ENCODE peak calls at places on chromosomes 16 and 17, in ten cellular contexts. A is aorta, V is IMR-90, I is fibroblast of lung, D is GM23248, H is A673, Z is HAP-1, W is SJCRH30, S is colonic mucosa, T is thoracic aorta. B is an unnamed sample. For H3K36me3, the result is how much of the 10 kb centered on the place peaks cover.

GRCh38 chr17:82963104-82963950 is 116.1 kb upstream of the METRNL start:
- DNase-seq in V (peak), T (peak), A (peak), W (no peak), S (peak), H (peak), I (peak), D (peak), Z (peak), B (peak)

GRCh38 chr17:27846042-27846655 is 45.8 kb upstream of the NOS2 start:
- DNase-seq in S (no peak), D (no peak), I (no peak), Z (no peak), H (no peak), T (no peak), W (no peak), V (no peak), A (no peak), B (no peak)

GRCh38 chr17:3802461-3803307 is 1.7 kb upstream of the ITGAE start:
- DNase-seq in I (peak), H (no peak), S (no peak), T (no peak), Z (no peak), A (no peak), V (peak), W (no peak), D (peak), B (no peak)

GRCh38 chr16:86072328-86073102 is 173.6 kb downstream of the IRF8 start:
- DNase-seq in H (peak), A (peak), D (peak), W (peak), Z (peak), V (peak), I (peak), S (peak), T (no peak), B (peak)

GRCh38 chr17:47800686-47801085 is 20.9 kb downstream of the OSBPL7 start:
- DNase-seq in W (no peak), T (no peak), V (no peak), D (no peak), H (no peak), I (no peak), S (no peak), A (no peak), Z (no peak), B (no peak)

GRCh38 chr16:49876716-49877129 is 20.8 kb upstream of the ZNF423 start:
- DNase-seq in H (peak), V (no peak), T (no peak), W (peak), I (no peak), S (peak), Z (peak), A (peak), D (peak), B (peak)

GRCh38 chr17:56935461-56935860 is 21.6 kb upstream of the TRIM25 start:
- DNase-seq in I (no peak), A (no peak), D (no peak), Z (no peak), V (no peak), W (no peak), S (no peak), T (no peak), H (no peak), B (no peak)

GRCh38 chr17:50199651-50200446 is 1.6 kb downstream of the COL1A1 start:
- DNase-seq in D (peak), W (peak), Z (peak), S (peak), A (peak), V (peak), H (peak), I (peak), T (peak), B (peak)

GRCh38 chr17:20071824-20072691 is 62.9 kb downstream of the SPECC1 start:
- DNase-seq in V (no peak), Z (no peak), W (peak), A (no peak), T (no peak), H (no peak), S (no peak), I (no peak), D (no peak), B (no peak)

GRCh38 chr17:80362428-80363119 is 52.4 kb upstream of the ENDOV start:
- DNase-seq in S (no peak), D (peak), V (peak), Z (no peak), H (no peak), I (peak), T (no peak), W (no peak), A (no peak), B (peak)

GRCh38 chr16:82510041-82510440 is 116.7 kb upstream of the CDH13 start:
- DNase-seq in D (no peak), H (no peak), T (no peak), A (no peak), I (no peak), V (no peak), Z (no peak), W (no peak), S (no peak), B (no peak)

GRCh38 chr16:58110590-58111330 is 18.4 kb downstream of the CFAP20 start:
- DNase-seq in S (no peak), T (no peak), V (peak), H (peak), D (peak), W (peak), I (peak), Z (no peak), A (no peak), B (no peak)

GRCh38 chr16:85377388-85378144 is 235.6 kb upstream of the GSE1 start:
- DNase-seq in W (no peak), D (no peak), S (no peak), T (no peak), Z (no peak), I (peak), A (no peak), H (no peak), V (no peak), B (no peak)

GRCh38 chr16:75238853-75239371 is 12.5 kb downstream of the BCAR1 start:
- DNase-seq in V (no peak), D (peak), H (peak), A (peak), Z (no peak), T (no peak), I (no peak), S (no peak), W (peak), B (no peak)

GRCh38 chr17:79534111-79534510 is 76.7 kb downstream of the RBFOX3 start:
- DNase-seq in T (no peak), I (no peak), D (no peak), H (no peak), S (no peak), Z (no peak), V (no peak), W (no peak), A (peak), B (no peak)

GRCh38 chr16:26178298-26178697 is 486.5 kb downstream of the HS3ST4 start:
- DNase-seq in S (no peak), T (no peak), D (no peak), H (no peak), V (no peak), I (no peak), W (no peak), Z (no peak), A (no peak), B (no peak)

GRCh38 chr17:7548585-7549400 is at the start of gene TNFSF12:
- DNase-seq in H (no peak), D (peak), T (no peak), W (no peak), A (peak), V (peak), Z (no peak), S (peak), I (peak), B (peak)

GRCh38 chr17:43352579-43352978 is 46.2 kb upstream of the ARL4D start:
- DNase-seq in D (no peak), S (no peak), V (no peak), W (no peak), Z (no peak), H (no peak), A (no peak), I (no peak), T (no peak), B (no peak)

GRCh38 chr16:68265078-68265925 is 976 bp downstream of the SLC7A6 start:
- DNase-seq in D (peak), Z (peak), H (peak), W (peak), T (no peak), A (peak), I (peak), S (peak), V (peak), B (peak)

GRCh38 chr16:17334096-17334495 is 136.7 kb downstream of the XYLT1 start:
- DNase-seq in V (peak), H (no peak), W (no peak), S (no peak), D (peak), I (peak), A (no peak), T (peak), Z (no peak), B (no peak)

GRCh38 chr16:75632857-75633256 is 9.8 kb upstream of the ADAT1 start:
- DNase-seq in Z (no peak), A (no peak), V (no peak), T (no peak), W (no peak), I (no peak), S (no peak), H (no peak), D (no peak), B (no peak)

GRCh38 chr16:85750021-85750826 is 672 bp downstream of the C16orf74 start:
- DNase-seq in V (peak), H (peak), Z (no peak), A (no peak), W (peak), D (peak), S (peak), I (peak), T (no peak), B (peak)

GRCh38 chr16:70706948-70707465 is 21.2 kb upstream of the MTSS2 start:
- DNase-seq in S (no peak), I (peak), T (no peak), H (peak), A (no peak), W (no peak), Z (no peak), D (peak), V (peak), B (no peak)

GRCh38 chr16:11354407-11354732 is 9.1 kb downstream of the RMI2 start:
- DNase-seq in S (no peak), A (no peak), H (no peak), D (no peak), Z (no peak), W (no peak), V (no peak), I (no peak), T (no peak), B (no peak)

GRCh38 chr16:82016268-82016667 is 5.0 kb upstream of the SDR42E1 start:
- DNase-seq in D (peak), H (peak), W (peak), S (peak), T (no peak), V (peak), I (peak), A (no peak), Z (peak), B (no peak)

GRCh38 chr17:38894276-38894675 is 24.4 kb downstream of the LASP1 start:
- DNase-seq in I (no peak), S (no peak), H (no peak), Z (no peak), V (no peak), A (no peak), D (no peak), W (no peak), T (no peak), B (no peak)

GRCh38 chr17:5121186-5121841 is 5.5 kb downstream of the USP6 start:
- DNase-seq in W (peak), Z (no peak), H (no peak), V (no peak), D (no peak), T (no peak), I (no peak), A (peak), S (no peak), B (peak)

GRCh38 chr17:49783051-49783715 is 5.3 kb upstream of the KAT7 start:
- DNase-seq in H (peak), T (no peak), I (no peak), S (no peak), W (peak), A (peak), V (no peak), D (no peak), Z (no peak), B (no peak)

GRCh38 chr17:19533718-19534561 is at the start of gene SLC47A1:
- DNase-seq in Z (peak), S (no peak), D (peak), V (no peak), W (no peak), T (no peak), I (peak), H (peak), A (peak), B (peak)

GRCh38 chr17:66711936-66712335 is 123.0 kb upstream of the CACNG5 start:
- DNase-seq in I (no peak), S (peak), A (no peak), W (no peak), V (no peak), H (no peak), D (no peak), Z (no peak), T (no peak), B (no peak)

GRCh38 chr16:3864562-3864961 is 16.0 kb downstream of the CREBBP start:
- DNase-seq in D (no peak), I (no peak), T (no peak), S (no peak), H (no peak), A (no peak), V (no peak), Z (no peak), W (no peak), B (no peak)

DNA sequence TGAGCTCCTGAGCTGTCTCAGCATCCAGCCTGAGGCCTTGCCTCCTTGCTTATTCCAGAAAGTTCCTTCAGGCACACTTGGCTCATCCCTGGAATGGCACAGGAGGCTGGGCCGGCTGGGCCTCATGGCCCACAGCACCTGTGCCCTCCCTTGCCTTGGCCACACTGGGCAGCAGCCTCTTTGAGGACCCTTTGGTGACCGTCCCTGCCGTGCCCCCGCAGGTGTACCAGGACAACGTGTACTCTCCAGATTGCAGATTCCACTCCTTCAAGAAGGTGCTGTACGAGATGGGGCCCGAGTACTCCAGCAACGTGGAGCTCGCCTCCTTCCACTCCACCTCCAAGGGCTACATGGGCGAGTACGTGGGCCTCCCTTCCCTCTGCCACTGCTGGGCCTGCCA is 34.2 kb downstream of the GPT2 start:
- DNase-seq in I (no peak), W (no peak), D (no peak), Z (no peak), A (no peak), S (no peak), V (no peak), H (no peak), T (no peak), B (no peak)
- H3K36me3 ChIP-seq in I (under half), W (under half), D (under half), Z (half or more), A (under half), S (under half), V (half or more), H (under half), T (under half), B (under half)

DNA sequence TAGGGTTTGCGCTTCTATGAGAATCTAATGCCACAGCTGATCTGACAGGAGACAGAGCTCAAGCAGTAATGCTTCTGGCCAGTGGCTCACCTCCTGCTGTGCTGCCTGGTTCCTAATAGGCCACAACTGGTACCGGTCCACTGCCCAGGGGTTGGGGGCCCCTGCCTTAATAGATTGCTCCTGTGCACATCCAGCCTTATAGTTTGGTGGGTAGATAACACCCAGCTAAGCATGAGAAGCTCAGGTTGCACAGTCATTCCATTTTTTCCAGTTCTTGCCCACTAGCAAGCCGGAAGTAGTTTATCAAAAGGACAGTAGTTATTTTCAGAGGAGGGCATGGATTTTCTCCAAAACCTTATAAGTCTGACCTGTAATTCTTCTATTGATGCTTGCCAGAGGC is 7.6 kb downstream of the KRTAP1-5 start:
- DNase-seq in I (no peak), Z (no peak), W (no peak), T (no peak), A (no peak), V (no peak), D (no peak), S (no peak), H (no peak), B (no peak)
- H3K4me3 ChIP-seq in I (no peak), Z (no peak), W (no peak), T (no peak), A (no peak), V (no peak), D (no peak), S (no peak), H (no peak), B (no peak)

GRCh38 chr17:78476149-78476548 is 97.7 kb downstream of the PGS1 start:
- DNase-seq in A (no peak), W (no peak), H (no peak), I (no peak), T (no peak), V (no peak), Z (no peak), S (no peak), D (no peak), B (no peak)

GRCh38 chr17:78474631-78475146 is 96.2 kb downstream of the PGS1 start:
- DNase-seq in Z (no peak), H (no peak), S (no peak), V (no peak), I (no peak), D (no peak), W (no peak), T (no peak), A (no peak), B (no peak)

GRCh38 chr17:78473951-78474630 is 95.6 kb downstream of the PGS1 start:
- DNase-seq in A (no peak), W (no peak), Z (no peak), T (no peak), I (no peak), H (no peak), D (peak), S (no peak), V (peak), B (no peak)

GRCh38 chr17:78476973-78477372 is 98.5 kb downstream of the PGS1 start:
- DNase-seq in S (no peak), Z (no peak), W (no peak), V (no peak), D (no peak), A (no peak), T (no peak), H (no peak), I (no peak), B (no peak)

GRCh38 chr17:78475211-78475610 is 96.8 kb downstream of the PGS1 start:
- DNase-seq in A (no peak), H (no peak), V (no peak), S (no peak), W (no peak), I (no peak), D (no peak), Z (no peak), T (no peak), B (no peak)
- H3K36me3 ChIP-seq in A (under half), H (under half), V (under half), S (under half), W (under half), I (under half), D (under half), Z (under half), T (under half), B (under half)

GRCh38 chr17:2187758-2188157 is 115.8 kb downstream of the SMG6 start:
- DNase-seq in Z (no peak), T (no peak), A (no peak), I (no peak), D (no peak), S (no peak), H (no peak), W (no peak), V (no peak), B (no peak)
- H3K4me3 ChIP-seq in Z (no peak), T (no peak), A (no peak), I (no peak), D (no peak), S (no peak), H (no peak), W (no peak), V (no peak), B (no peak)

GRCh38 chr17:75828051-75828400 is 16.2 kb downstream of the UNC13D start:
- DNase-seq in D (no peak), S (no peak), W (no peak), I (no peak), Z (no peak), A (no peak), T (no peak), V (no peak), H (peak), B (no peak)

GRCh38 chr17:75828741-75829140 is 15.5 kb downstream of the UNC13D start:
- DNase-seq in V (no peak), I (no peak), H (no peak), A (no peak), D (no peak), T (no peak), W (no peak), S (no peak), Z (no peak), B (peak)

GRCh38 chr17:75830168-75831031 is 13.8 kb downstream of the UNC13D start:
- DNase-seq in S (peak), T (no peak), Z (no peak), H (peak), V (no peak), W (peak), A (no peak), D (peak), I (no peak), B (peak)

GRCh38 chr17:75831032-75831567 is 13.1 kb downstream of the UNC13D start:
- DNase-seq in A (no peak), T (no peak), D (no peak), S (no peak), W (no peak), I (no peak), V (no peak), Z (no peak), H (no peak), B (peak)

DNA sequence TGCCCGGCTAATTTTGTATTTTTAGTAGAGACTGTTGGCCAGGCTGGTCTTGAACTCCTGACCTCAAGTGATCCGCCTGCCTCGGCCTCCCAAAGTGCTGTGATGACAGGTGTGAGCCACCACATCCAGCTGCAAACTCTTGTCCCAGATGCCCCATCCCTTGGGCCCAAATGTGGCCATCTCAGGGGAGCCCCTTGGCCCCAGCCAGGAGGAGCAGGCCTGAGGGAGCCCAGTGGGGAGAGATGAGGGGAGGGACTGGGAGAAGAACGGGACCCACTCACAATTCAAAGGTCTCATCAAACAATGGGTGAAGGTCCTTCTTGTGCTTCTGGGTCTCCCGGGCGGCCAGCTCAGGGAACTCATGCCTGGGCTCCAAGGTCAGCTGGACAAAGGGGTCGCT is 14.5 kb downstream of the UNC13D start:
- DNase-seq in V (no peak), I (no peak), D (no peak), A (no peak), Z (no peak), H (no peak), T (no peak), S (no peak), W (no peak), B (peak)
- H3K36me3 ChIP-seq in V (under half), I (under half), D (under half), A (under half), Z (under half), H (under half), T (under half), S (under half), W (under half), B (under half)